ENCODE peak calls at places on chromosomes 1 and 21, in seven cellular contexts. U is omental fat pad, F is pancreas, O is hepatocyte, G is HFF-Myc, T is GM12865, K is heart left ventricle. S is an unnamed sample.
A peak's percentile ranks its signal among the peaks of the same experiment; 100 is the strongest.

GRCh38 chr1:6969762-6970161 is 184.5 kb downstream of the CAMTA1 start:
- DNase-seq in U (no peak), F (no peak), O (no peak), G (no peak), T (no peak), K (no peak), S (no peak)

GRCh38 chr1:147245586-147246021 is 3.1 kb downstream of the CHD1L start:
- DNase-seq in U (no peak), F (no peak), O (no peak), G (no peak), T (no peak), K (no peak), S (no peak)

GRCh38 chr1:207286747-207287528 is 34.5 kb upstream of the CD55 start:
- DNase-seq in U (no peak), F (no peak), O (no peak), G (no peak), T (no peak), K (no peak), S (no peak)

GRCh38 chr1:45685308-45686080 is 839 bp downstream of the GPBP1L1 start:
- DNase-seq in U (no peak), F (no peak), O (peak; percentile 7), G (no peak), T (peak; percentile 24), K (no peak), S (peak; percentile 15)

GRCh38 chr1:27522860-27523665 is 33.1 kb upstream of the WASF2 start:
- DNase-seq in U (no peak), F (no peak), O (peak; percentile 68), G (no peak), T (no peak), K (peak; percentile 68), S (no peak)

GRCh38 chr1:84851839-84852238 is 41.2 kb downstream of the LPAR3 start:
- DNase-seq in U (no peak), F (no peak), O (peak; percentile 11), G (peak; percentile 57), T (no peak), K (no peak), S (no peak)

GRCh38 chr1:5770981-5771765 is 221.1 kb downstream of the NPHP4 start:
- DNase-seq in U (no peak), F (no peak), O (peak; percentile 62), G (no peak), T (no peak), K (no peak), S (no peak)

GRCh38 chr1:175801979-175802378 is 58.6 kb upstream of the TNR start:
- DNase-seq in U (no peak), F (no peak), O (no peak), G (no peak), T (no peak), K (no peak), S (no peak)

GRCh38 chr1:28058168-28058567 is 30.2 kb downstream of the EYA3 start:
- DNase-seq in U (no peak), F (no peak), O (no peak), G (no peak), T (no peak), K (no peak), S (no peak)

GRCh38 chr1:119075614-119076013 is 64.8 kb downstream of the WARS2 start:
- DNase-seq in U (no peak), F (no peak), O (no peak), G (no peak), T (no peak), K (no peak), S (no peak)

GRCh38 chr1:27382950-27383627 is at the start of gene CD164L2:
- DNase-seq in U (no peak), F (peak; percentile 80), O (peak; percentile 84), G (no peak), T (no peak), K (no peak), S (no peak)

GRCh38 chr21:41980561-41980960 is 26.7 kb upstream of the C2CD2 start:
- DNase-seq in U (no peak), F (no peak), O (no peak), G (no peak), T (no peak), K (no peak), S (no peak)

GRCh38 chr1:108554682-108555081 is 5.2 kb upstream of the EEIG2 start:
- DNase-seq in U (no peak), F (no peak), O (no peak), G (no peak), T (no peak), K (no peak), S (no peak)

GRCh38 chr21:43311303-43311817 is 115.6 kb downstream of the SIK1 start:
- DNase-seq in U (no peak), F (peak; percentile 74), O (peak; percentile 81), G (no peak), T (no peak), K (no peak), S (no peak)

GRCh38 chr1:87398644-87399043 is 70.0 kb downstream of the LMO4 start:
- DNase-seq in U (no peak), F (no peak), O (no peak), G (no peak), T (no peak), K (no peak), S (no peak)

GRCh38 chr1:32195972-32196823 is 4.2 kb upstream of the CCDC28B start:
- DNase-seq in U (no peak), F (no peak), O (no peak), G (no peak), T (no peak), K (no peak), S (no peak)

GRCh38 chr1:15523104-15523921 is 702 bp downstream of the CASP9 start:
- DNase-seq in U (no peak), F (no peak), O (no peak), G (no peak), T (no peak), K (no peak), S (no peak)

GRCh38 chr21:41369915-41370839 is 8.3 kb downstream of the MX2 start:
- DNase-seq in U (no peak), F (no peak), O (no peak), G (no peak), T (peak; percentile 71), K (no peak), S (no peak)

GRCh38 chr1:202286622-202287097 is 55.1 kb downstream of the UBE2T start:
- DNase-seq in U (no peak), F (peak; percentile 22), O (no peak), G (peak; percentile 44), T (no peak), K (peak; percentile 60), S (no peak)

GRCh38 chr21:38363684-38364083 is 106.9 kb downstream of the KCNJ15 start:
- DNase-seq in U (no peak), F (no peak), O (no peak), G (no peak), T (no peak), K (no peak), S (no peak)

GRCh38 chr21:38760017-38760761 is 45.5 kb upstream of the ETS2 start:
- DNase-seq in U (no peak), F (no peak), O (no peak), G (no peak), T (no peak), K (no peak), S (no peak)

GRCh38 chr1:225451840-225452515 is 24.1 kb upstream of the LBR start:
- DNase-seq in U (no peak), F (no peak), O (no peak), G (no peak), T (no peak), K (no peak), S (no peak)
- TF ChIP-seq CTCF in U (no peak), F (no peak), O (no peak), G (no peak), T (no peak), K (no peak), S (no peak)

DNA sequence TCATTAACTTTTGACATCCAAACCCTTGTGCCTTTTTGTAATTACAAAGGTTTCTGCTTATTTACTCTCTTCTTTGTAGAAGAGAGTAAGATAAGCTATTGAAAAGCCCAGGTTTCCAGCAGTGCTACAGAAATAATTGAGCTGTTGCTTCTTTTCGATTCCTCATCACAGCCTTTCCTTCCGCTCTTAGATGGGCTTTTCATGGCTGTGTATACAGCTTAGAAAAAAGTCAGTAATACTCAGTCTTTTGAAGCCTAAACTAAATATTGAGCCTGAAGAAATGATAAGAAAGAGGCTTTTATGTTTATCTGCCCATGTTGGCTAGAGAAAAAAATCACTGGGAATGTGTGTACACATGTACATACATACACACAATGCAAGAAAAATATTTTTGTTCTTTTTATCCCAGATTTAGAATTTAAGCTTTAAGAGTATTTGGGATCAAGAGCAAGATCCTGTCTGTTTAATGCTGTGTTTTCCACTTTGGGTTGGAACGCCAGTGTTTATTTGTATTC is 172.4 kb downstream of the VPS13D start:
- DNase-seq in U (no peak), F (no peak), O (no peak), G (no peak), T (no peak), K (no peak), S (no peak)
- TF ChIP-seq CTCF in U (no peak), F (no peak), O (no peak), G (no peak), T (no peak), K (no peak), S (no peak)

DNA sequence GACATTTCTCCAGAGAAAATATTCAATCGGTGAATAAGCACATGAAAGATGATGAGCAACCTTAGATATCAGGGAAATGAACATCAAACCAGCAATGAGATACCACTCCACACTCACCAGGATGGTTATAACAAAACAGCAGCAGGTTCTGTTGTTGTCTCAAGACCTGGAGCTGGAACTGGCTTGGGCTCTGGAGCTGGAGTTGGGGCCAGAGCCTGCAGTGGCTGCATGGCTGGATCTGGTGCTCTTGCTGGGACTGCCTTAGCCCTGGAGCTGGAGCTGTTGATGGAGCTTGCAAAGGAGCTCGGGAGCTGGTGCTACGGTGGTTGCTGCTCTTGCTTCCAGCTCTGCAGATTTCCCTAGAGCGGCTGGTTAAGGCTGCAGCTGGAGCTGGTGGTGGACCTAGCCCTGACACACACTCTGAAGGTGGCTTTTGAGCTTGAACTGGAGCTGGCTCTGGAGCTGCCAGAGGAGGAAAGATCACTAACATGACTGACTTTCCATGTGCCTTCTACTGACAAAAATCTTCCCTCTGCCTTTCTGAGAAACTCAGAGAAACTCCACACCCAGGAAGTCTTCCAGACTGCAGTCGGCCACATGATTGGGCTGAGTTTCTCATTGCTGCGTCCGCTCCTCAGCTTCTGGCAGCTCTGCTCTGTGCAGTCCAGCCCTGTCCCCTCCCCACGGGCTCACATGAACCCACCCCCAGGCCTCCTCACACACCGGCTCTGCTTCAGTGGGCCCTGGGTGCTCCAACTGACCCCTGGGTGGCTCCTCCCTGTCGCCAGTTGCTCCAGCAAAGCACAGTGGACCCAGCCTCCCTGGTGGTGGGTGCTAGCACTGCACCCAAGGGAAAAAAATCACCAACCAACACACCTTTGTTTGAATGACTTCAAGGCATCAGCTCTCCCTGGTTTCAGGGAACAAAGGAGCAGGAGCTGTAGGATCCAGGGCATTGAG is 139.1 kb upstream of the FMN2 start:
- DNase-seq in U (no peak), F (no peak), O (no peak), G (no peak), T (peak; percentile 10), K (no peak), S (no peak)
- TF ChIP-seq CTCF in U (no peak), F (peak; percentile 23), O (peak; percentile 15), G (peak; percentile 63), T (peak; percentile 44), K (no peak), S (no peak)

DNA sequence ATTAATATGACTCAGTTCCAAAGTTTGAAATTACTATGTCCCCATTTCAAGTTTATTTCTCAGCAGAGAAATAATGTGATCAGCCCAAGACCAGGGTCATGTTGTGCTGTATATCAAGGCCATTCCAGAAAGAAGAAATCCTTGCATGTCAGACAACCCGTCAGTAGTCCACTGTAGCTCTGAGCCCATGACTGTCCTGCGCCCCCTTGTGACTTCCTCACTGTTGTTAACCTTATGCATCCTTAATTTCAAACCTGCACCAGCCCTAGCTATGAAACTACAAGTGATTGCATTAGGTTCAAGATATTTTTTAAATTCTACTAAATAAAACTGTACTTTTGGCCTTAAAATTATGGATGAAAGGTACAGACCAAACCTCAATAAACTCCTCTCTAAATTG is 133.0 kb downstream of the LRRC7 start:
- DNase-seq in U (no peak), F (no peak), O (peak; percentile 40), G (no peak), T (peak; percentile 30), K (no peak), S (no peak)
- TF ChIP-seq CTCF in U (no peak), F (no peak), O (peak; percentile 46), G (peak; percentile 53), T (peak; percentile 32), K (no peak), S (peak; percentile 14)

S was measured in GM10248.